ENCODE peak calls at places on chromosome 4, in six cellular contexts. Q is spleen, C is H9, X is breast epithelium, E is upper lobe of right lung, Y is tibial nerve. I is an unnamed sample.

GRCh38 chr4:78650106-78651021 is 98.8 kb downstream of the ANXA3 start:
- DNase-seq in C (no peak), Q (no peak), Y (no peak), X (no peak), E (no peak), I (no peak)

GRCh38 chr4:63717384-63717783 is 691.9 kb downstream of the TECRL start:
- DNase-seq in Y (no peak), E (no peak), C (no peak), X (no peak), Q (no peak), I (no peak)

GRCh38 chr4:57501715-57502114 is 391.5 kb upstream of the IGFBP7 start:
- DNase-seq in C (no peak), Q (no peak), Y (no peak), E (no peak), X (no peak), I (no peak)

GRCh38 chr4:75432683-75433082 is 81.5 kb downstream of the RCHY1 start:
- DNase-seq in C (peak; percentile 61), E (no peak), X (no peak), Y (no peak), Q (no peak), I (no peak)

GRCh38 chr4:52958232-52958631 is 96.1 kb downstream of the RASL11B start:
- DNase-seq in C (no peak), E (no peak), Y (no peak), Q (no peak), X (no peak), I (no peak)

GRCh38 chr4:149031399-149031798 is 589.2 kb upstream of the NR3C2 start:
- DNase-seq in X (no peak), Y (no peak), C (no peak), Q (no peak), E (no peak), I (no peak)

GRCh38 chr4:16007471-16008095 is 44.6 kb upstream of the FGFBP2 start:
- DNase-seq in E (no peak), Y (no peak), Q (no peak), C (no peak), X (no peak), I (no peak)

GRCh38 chr4:41204400-41204978 is 9.9 kb downstream of the APBB2 start:
- DNase-seq in E (no peak), C (no peak), Y (no peak), X (no peak), Q (no peak), I (no peak)

GRCh38 chr4:164462471-164462870 is 291.5 kb upstream of the SMIM31 start:
- DNase-seq in E (no peak), C (no peak), X (no peak), Q (no peak), Y (no peak), I (no peak)

GRCh38 chr4:48127882-48128394 is 6.1 kb downstream of the TXK start:
- DNase-seq in Y (no peak), Q (peak; percentile 82), X (peak; percentile 64), C (peak; percentile 91), E (peak; percentile 71), I (no peak)

GRCh38 chr4:23060776-23061175 is 368.0 kb downstream of the GBA3 start:
- DNase-seq in X (no peak), C (no peak), Q (no peak), Y (no peak), E (no peak), I (no peak)

GRCh38 chr4:25928956-25929336 is 14.9 kb downstream of the SMIM20 start:
- DNase-seq in C (no peak), E (no peak), X (no peak), Y (no peak), Q (no peak), I (no peak)

GRCh38 chr4:126603210-126603609 is 1029.5 kb upstream of the INTU start:
- DNase-seq in E (no peak), C (no peak), Y (no peak), Q (no peak), X (no peak), I (no peak)

GRCh38 chr4:126603851-126604250 is 1028.9 kb upstream of the INTU start:
- DNase-seq in X (no peak), Q (no peak), Y (no peak), E (no peak), C (no peak), I (no peak)

DNA sequence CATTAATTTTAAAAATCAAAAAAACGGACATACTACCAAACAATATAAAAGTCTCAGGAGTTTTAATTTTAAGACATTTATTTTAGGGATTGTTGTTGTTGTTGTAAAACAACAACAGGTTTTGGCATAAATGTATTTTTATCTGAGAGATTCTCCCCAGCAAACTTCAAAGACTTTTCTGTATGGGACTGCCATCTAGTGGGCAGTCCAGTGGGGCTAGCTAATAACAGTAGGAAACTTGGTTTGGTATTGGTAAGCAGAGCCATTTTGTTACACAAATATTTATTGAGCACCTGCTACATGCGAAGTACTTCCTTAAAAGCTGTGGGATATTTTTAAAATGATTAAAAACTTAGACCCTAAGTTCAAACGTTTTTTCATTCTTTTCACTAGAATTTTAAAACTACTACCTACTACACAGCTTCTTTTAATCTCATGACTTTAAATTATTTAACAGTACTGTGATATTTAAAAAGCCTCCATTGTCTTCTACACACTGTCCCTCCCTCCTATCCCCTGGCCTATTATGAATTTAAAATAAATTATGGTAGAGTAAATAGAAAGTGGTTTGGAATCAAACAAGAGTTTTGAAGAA is 1028.4 kb upstream of the INTU start:
- DNase-seq in E (no peak), Q (no peak), C (no peak), Y (no peak), X (no peak), I (no peak)
- TF ChIP-seq CTCF in E (peak; percentile 60), Q (peak; percentile 21), C (peak; percentile 78), Y (peak; percentile 21), X (no peak), I (peak; percentile 45)

GRCh38 chr4:121709766-121710405 is 13.1 kb upstream of the ANXA5 start:
- DNase-seq in C (no peak), X (no peak), Q (no peak), Y (no peak), E (no peak), I (no peak)

GRCh38 chr4:121712001-121712655 is 15.3 kb upstream of the ANXA5 start:
- DNase-seq in Q (no peak), Y (no peak), E (no peak), C (no peak), X (no peak), I (no peak)

GRCh38 chr4:121712783-121713182 is 16.0 kb upstream of the ANXA5 start:
- DNase-seq in Y (no peak), X (no peak), Q (no peak), C (no peak), E (no peak), I (no peak)

GRCh38 chr4:121714548-121714947 is 17.8 kb upstream of the ANXA5 start:
- DNase-seq in Q (no peak), Y (no peak), E (no peak), X (no peak), C (no peak), I (no peak)

GRCh38 chr4:121711263-121712000 is 14.7 kb upstream of the ANXA5 start:
- DNase-seq in E (peak; percentile 86), C (peak; percentile 96), Q (peak; percentile 78), X (peak; percentile 78), Y (peak; percentile 65), I (peak; percentile 92)
- H3K27ac ChIP-seq in E (peak overlapping the region; percentile 27), C (peak overlapping the region; percentile 65), Q (peak overlapping the region; percentile 46), X (peak overlapping the region; percentile 77), Y (peak overlapping the region; percentile 89), I (peak overlapping the region; percentile 62)

GRCh38 chr4:147862043-147862692 is 130.3 kb downstream of the ARHGAP10 start:
- DNase-seq in Y (no peak), Q (no peak), C (no peak), X (no peak), E (no peak), I (no peak)

GRCh38 chr4:147863808-147864472 is 132.1 kb downstream of the ARHGAP10 start:
- DNase-seq in Q (no peak), X (no peak), C (no peak), Y (peak; percentile 42), E (no peak), I (no peak)

GRCh38 chr4:147864591-147864990 is 132.7 kb downstream of the ARHGAP10 start:
- DNase-seq in X (no peak), C (no peak), E (no peak), Q (no peak), Y (no peak), I (no peak)

GRCh38 chr4:147860960-147861359 is 129.1 kb downstream of the ARHGAP10 start:
- DNase-seq in C (no peak), Q (no peak), X (no peak), Y (no peak), E (no peak), I (peak; percentile 82)

DNA sequence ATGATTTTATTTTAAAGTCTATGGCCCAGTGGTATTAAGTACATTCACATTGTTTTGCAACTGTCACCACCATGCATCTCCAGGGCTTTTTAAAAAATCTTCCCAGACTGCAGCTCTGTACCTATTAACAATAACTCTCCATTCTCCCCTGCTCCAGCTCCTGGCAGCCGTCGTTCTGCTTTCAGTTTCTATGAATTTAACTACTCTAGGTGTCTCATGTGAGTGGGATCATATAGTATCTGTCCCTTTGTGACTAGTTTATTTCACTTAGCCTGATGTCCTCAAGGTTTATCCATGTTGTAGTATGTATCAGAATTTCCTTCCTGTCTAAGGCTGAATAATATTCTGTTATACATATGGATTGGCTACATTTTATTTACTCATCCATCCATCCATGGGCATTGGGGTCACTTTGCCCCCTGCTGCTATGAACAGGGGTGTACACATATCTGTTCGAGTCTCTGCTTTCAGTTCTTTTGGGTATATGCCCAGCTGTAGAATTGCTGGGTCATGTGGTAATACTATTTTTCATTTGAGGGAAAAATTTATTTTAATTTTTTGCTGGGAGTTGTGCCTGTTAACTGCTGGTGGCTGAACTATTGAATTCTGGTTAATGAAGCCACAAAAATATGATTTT is 131.3 kb downstream of the ARHGAP10 start:
- DNase-seq in E (no peak), X (no peak), C (no peak), Y (no peak), Q (no peak), I (no peak)
- TF ChIP-seq CTCF in E (no peak), X (no peak), C (no peak), Y (no peak), Q (no peak), I (no peak)

GRCh38 chr4:81410695-81411094 is 61.0 kb downstream of the RASGEF1B start:
- DNase-seq in X (no peak), Y (no peak), E (no peak), C (no peak), Q (no peak), I (no peak)

GRCh38 chr4:81408341-81408740 is 63.4 kb downstream of the RASGEF1B start:
- DNase-seq in X (no peak), C (no peak), E (no peak), Q (no peak), Y (no peak), I (no peak)

GRCh38 chr4:81409836-81410235 is 61.9 kb downstream of the RASGEF1B start:
- DNase-seq in C (no peak), E (no peak), Q (no peak), Y (no peak), X (no peak), I (no peak)

GRCh38 chr4:81407726-81408125 is 64.0 kb downstream of the RASGEF1B start:
- DNase-seq in E (no peak), X (no peak), Q (no peak), Y (no peak), C (no peak), I (no peak)

DNA sequence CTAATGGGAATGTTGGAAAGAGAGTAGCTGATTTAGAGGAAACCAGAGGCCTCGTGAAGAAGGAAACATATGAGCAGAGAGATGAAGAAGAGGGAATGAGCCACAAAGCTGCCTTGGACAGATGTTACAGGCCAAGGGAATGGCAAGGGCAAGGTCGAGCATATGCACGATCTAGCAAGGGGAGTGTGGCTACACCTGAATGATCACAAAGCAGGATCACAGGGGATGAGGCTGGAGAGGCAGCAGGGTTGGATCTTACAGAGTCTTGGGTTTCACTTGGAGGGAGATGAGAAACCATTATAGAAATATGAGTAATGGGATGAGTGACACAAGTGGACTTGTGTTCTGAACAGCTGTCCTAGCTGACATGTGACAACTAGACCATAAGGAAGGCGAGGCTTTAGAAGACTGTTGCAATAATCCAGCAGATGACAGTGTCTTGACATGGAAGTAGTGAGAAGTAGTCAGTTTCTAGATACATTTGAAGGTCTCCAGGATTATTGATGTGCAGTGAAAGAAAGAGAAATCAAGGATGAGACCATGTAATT is 58.7 kb downstream of the RASGEF1B start:
- DNase-seq in E (no peak), C (no peak), X (no peak), Y (no peak), Q (no peak), I (no peak)
- H3K27ac ChIP-seq in E (no peak overlapping the region), C (no peak overlapping the region), X (no peak overlapping the region), Y (no peak overlapping the region), Q (no peak overlapping the region), I (no peak overlapping the region)

I was measured in coronary artery.